ENCODE peak calls at places on chromosomes 2 and 18, in seven cellular contexts. One of them, this sample, is unnamed.

GRCh38 chr18:35042389-35043066 is 1.3 kb downstream of the MAPRE2 start:
- DNase-seq in H9: no peak
- DNase-seq in IMR-90: no peak
- DNase-seq in mesendoderm: no peak
- DNase-seq in trophoblast cell: no peak
- DNase-seq in H1: no peak
- DNase-seq in mesenchymal stem cell: peak; percentile 29
- DNase-seq in this sample: no peak

GRCh38 chr2:231877533-231878456 is 48.4 kb downstream of the NPPC start:
- DNase-seq in H9: no peak
- DNase-seq in IMR-90: peak; percentile 28
- DNase-seq in mesendoderm: no peak
- DNase-seq in trophoblast cell: no peak
- DNase-seq in H1: no peak
- DNase-seq in mesenchymal stem cell: no peak
- DNase-seq in this sample: no peak

GRCh38 chr2:160666019-160666676 is 172.5 kb upstream of the RBMS1 start:
- DNase-seq in H9: no peak
- DNase-seq in IMR-90: peak; percentile 99
- DNase-seq in mesendoderm: no peak
- DNase-seq in trophoblast cell: no peak
- DNase-seq in H1: no peak
- DNase-seq in mesenchymal stem cell: peak; percentile 99
- DNase-seq in this sample: no peak

GRCh38 chr2:109242654-109243331 is 113.8 kb downstream of the SH3RF3 start:
- DNase-seq in H9: no peak
- DNase-seq in IMR-90: peak; percentile 94
- DNase-seq in mesendoderm: no peak
- DNase-seq in trophoblast cell: no peak
- DNase-seq in H1: no peak
- DNase-seq in mesenchymal stem cell: peak; percentile 71
- DNase-seq in this sample: no peak

GRCh38 chr2:210859314-210859713 is 302.9 kb downstream of the CPS1 start:
- DNase-seq in H9: no peak
- DNase-seq in IMR-90: no peak
- DNase-seq in mesendoderm: no peak
- DNase-seq in trophoblast cell: no peak
- DNase-seq in H1: no peak
- DNase-seq in mesenchymal stem cell: no peak
- DNase-seq in this sample: no peak

GRCh38 chr2:234286118-234286598 is 210.7 kb downstream of the ARL4C start:
- DNase-seq in H9: no peak
- DNase-seq in IMR-90: peak; percentile 71
- DNase-seq in mesendoderm: no peak
- DNase-seq in trophoblast cell: no peak
- DNase-seq in H1: no peak
- DNase-seq in mesenchymal stem cell: no peak
- DNase-seq in this sample: no peak

GRCh38 chr2:134231965-134232340 is 21.9 kb upstream of the MGAT5 start:
- DNase-seq in H9: no peak
- DNase-seq in IMR-90: peak; percentile 83
- DNase-seq in mesendoderm: no peak
- DNase-seq in trophoblast cell: peak; percentile 68
- DNase-seq in H1: no peak
- DNase-seq in mesenchymal stem cell: peak; percentile 74
- DNase-seq in this sample: no peak

GRCh38 chr2:235498556-235499305 is 4.9 kb downstream of the AGAP1 start:
- DNase-seq in H9: peak; percentile 58
- DNase-seq in IMR-90: no peak
- DNase-seq in mesendoderm: peak; percentile 59
- DNase-seq in trophoblast cell: peak; percentile 12
- DNase-seq in H1: no peak
- DNase-seq in mesenchymal stem cell: no peak
- DNase-seq in this sample: no peak

GRCh38 chr2:26429779-26430654 is 28.3 kb downstream of the DRC1 start:
- DNase-seq in H9: no peak
- DNase-seq in IMR-90: no peak
- DNase-seq in mesendoderm: peak; percentile 14
- DNase-seq in trophoblast cell: no peak
- DNase-seq in H1: no peak
- DNase-seq in mesenchymal stem cell: no peak
- DNase-seq in this sample: no peak

GRCh38 chr18:45361148-45361851 is 254.0 kb upstream of the SLC14A2 start:
- DNase-seq in H9: no peak
- DNase-seq in IMR-90: no peak
- DNase-seq in mesendoderm: no peak
- DNase-seq in trophoblast cell: no peak
- DNase-seq in H1: no peak
- DNase-seq in mesenchymal stem cell: no peak
- DNase-seq in this sample: no peak

GRCh38 chr2:34806891-34807290 is 1207.8 kb upstream of the FAM98A start:
- DNase-seq in H9: no peak
- DNase-seq in IMR-90: no peak
- DNase-seq in mesendoderm: no peak
- DNase-seq in trophoblast cell: no peak
- DNase-seq in H1: no peak
- DNase-seq in mesenchymal stem cell: no peak
- DNase-seq in this sample: no peak

GRCh38 chr18:23939896-23940295 is 74.7 kb upstream of the TTC39C start:
- DNase-seq in H9: no peak
- DNase-seq in IMR-90: no peak
- DNase-seq in mesendoderm: no peak
- DNase-seq in trophoblast cell: no peak
- DNase-seq in H1: no peak
- DNase-seq in mesenchymal stem cell: no peak
- DNase-seq in this sample: no peak

GRCh38 chr2:23375448-23375847 is 9.5 kb upstream of the KLHL29 start:
- DNase-seq in H9: no peak
- DNase-seq in IMR-90: peak; percentile 24
- DNase-seq in mesendoderm: peak; percentile 76
- DNase-seq in trophoblast cell: peak; percentile 73
- DNase-seq in H1: no peak
- DNase-seq in mesenchymal stem cell: no peak
- DNase-seq in this sample: no peak

GRCh38 chr18:48781990-48782368 is 168.8 kb downstream of the SMAD7 start:
- DNase-seq in H9: no peak
- DNase-seq in IMR-90: no peak
- DNase-seq in mesendoderm: no peak
- DNase-seq in trophoblast cell: no peak
- DNase-seq in H1: no peak
- DNase-seq in mesenchymal stem cell: no peak
- DNase-seq in this sample: no peak

GRCh38 chr2:17058772-17059402 is 393.3 kb upstream of the CYRIA start:
- DNase-seq in H9: peak; percentile 47
- DNase-seq in IMR-90: no peak
- DNase-seq in mesendoderm: peak; percentile 89
- DNase-seq in trophoblast cell: peak; percentile 6
- DNase-seq in H1: no peak
- DNase-seq in mesenchymal stem cell: no peak
- DNase-seq in this sample: peak; percentile 29

DNA sequence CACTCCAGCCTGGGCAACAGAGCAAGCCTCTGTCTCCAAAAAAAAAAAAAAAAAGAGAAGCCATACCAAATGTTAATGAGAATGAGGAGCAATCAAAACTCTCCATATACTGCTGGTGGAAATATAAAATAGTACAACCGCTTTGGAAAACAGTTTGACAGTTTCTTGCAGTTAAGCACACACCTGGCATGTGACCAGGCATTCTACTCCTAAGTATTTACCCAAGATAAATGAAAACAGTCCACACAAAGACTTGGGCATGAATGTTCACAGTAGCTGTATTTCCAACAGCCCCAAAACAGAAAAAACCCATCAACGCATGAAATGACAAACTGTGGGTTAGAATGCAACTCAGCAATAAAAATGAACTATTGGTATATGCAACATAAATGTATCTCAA is 76.0 kb upstream of the ST8SIA5 start:
- DNase-seq in H9: no peak
- DNase-seq in IMR-90: no peak
- DNase-seq in mesendoderm: no peak
- DNase-seq in trophoblast cell: no peak
- DNase-seq in H1: no peak
- DNase-seq in mesenchymal stem cell: no peak
- DNase-seq in this sample: no peak
- H3K18ac ChIP-seq in H9: no peak overlapping the region
- H3K18ac ChIP-seq in IMR-90: no peak overlapping the region
- H3K18ac ChIP-seq in mesendoderm: no peak overlapping the region
- H3K18ac ChIP-seq in trophoblast cell: no peak overlapping the region
- H3K18ac ChIP-seq in H1: no peak overlapping the region
- H3K18ac ChIP-seq in mesenchymal stem cell: no peak overlapping the region
- H3K18ac ChIP-seq in this sample: no peak overlapping the region

DNA sequence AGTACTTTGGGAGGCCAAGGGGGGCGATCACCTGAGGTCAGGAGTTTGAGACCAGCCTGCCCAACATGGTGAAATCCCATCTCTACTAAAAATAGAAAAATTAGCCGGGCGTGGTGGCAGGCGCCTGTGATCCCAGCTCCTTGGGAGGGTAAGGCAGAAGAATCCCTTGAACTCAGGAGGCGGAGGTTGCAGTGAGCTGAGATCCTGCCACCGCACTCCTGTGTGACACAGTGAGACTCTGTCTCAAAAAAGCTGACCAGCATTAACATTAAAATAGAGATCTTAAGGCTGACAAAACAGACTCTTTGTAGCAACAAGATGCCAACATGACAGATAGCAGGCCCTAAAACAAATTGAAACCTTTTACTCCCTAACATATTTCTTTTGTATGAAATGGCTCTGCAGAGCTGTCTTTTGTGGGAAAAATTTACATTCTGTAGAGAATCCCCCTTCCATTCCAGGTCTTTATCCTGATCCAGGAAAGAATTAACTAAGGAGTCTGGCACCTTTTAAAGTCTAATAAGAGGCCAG is 213.9 kb downstream of the RAB3GAP1 start:
- DNase-seq in H9: peak; percentile 29
- DNase-seq in IMR-90: no peak
- DNase-seq in mesendoderm: no peak
- DNase-seq in trophoblast cell: no peak
- DNase-seq in H1: no peak
- DNase-seq in mesenchymal stem cell: no peak
- DNase-seq in this sample: no peak
- H3K18ac ChIP-seq in H9: no peak overlapping the region
- H3K18ac ChIP-seq in IMR-90: no peak overlapping the region
- H3K18ac ChIP-seq in mesendoderm: no peak overlapping the region
- H3K18ac ChIP-seq in trophoblast cell: no peak overlapping the region
- H3K18ac ChIP-seq in H1: no peak overlapping the region
- H3K18ac ChIP-seq in mesenchymal stem cell: no peak overlapping the region
- H3K18ac ChIP-seq in this sample: no peak overlapping the region

DNA sequence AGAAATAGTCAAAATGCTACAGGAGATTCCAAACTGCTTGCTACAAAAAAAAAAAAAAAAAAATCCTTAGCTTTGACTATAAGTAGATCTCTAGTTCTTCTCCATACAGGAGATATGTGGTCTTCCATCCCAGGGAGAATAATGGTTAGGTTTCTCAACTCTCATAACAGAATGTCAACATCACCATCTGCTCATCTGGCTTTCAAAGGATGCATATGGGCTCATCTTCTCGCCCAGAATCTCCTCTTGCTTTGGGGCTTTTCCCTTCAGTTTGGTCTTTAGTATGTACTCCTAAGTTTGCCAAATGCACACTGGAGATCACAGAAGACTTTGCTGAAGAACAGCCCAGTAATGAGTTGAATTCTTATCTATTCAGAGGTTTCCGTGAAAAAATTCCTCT is 240.7 kb downstream of the NRXN1 start:
- DNase-seq in H9: no peak
- DNase-seq in IMR-90: no peak
- DNase-seq in mesendoderm: no peak
- DNase-seq in trophoblast cell: no peak
- DNase-seq in H1: no peak
- DNase-seq in mesenchymal stem cell: no peak
- DNase-seq in this sample: no peak
- H3K18ac ChIP-seq in H9: no peak overlapping the region
- H3K18ac ChIP-seq in IMR-90: no peak overlapping the region
- H3K18ac ChIP-seq in mesendoderm: no peak overlapping the region
- H3K18ac ChIP-seq in trophoblast cell: no peak overlapping the region
- H3K18ac ChIP-seq in H1: no peak overlapping the region
- H3K18ac ChIP-seq in mesenchymal stem cell: no peak overlapping the region
- H3K18ac ChIP-seq in this sample: no peak overlapping the region

GRCh38 chr2:12602661-12603060 is 114.1 kb upstream of the TRIB2 start:
- DNase-seq in H9: no peak
- DNase-seq in IMR-90: peak; percentile 32
- DNase-seq in mesendoderm: no peak
- DNase-seq in trophoblast cell: no peak
- DNase-seq in H1: no peak
- DNase-seq in mesenchymal stem cell: no peak
- DNase-seq in this sample: no peak
- H3K18ac ChIP-seq in H9: no peak overlapping the region
- H3K18ac ChIP-seq in IMR-90: no peak overlapping the region
- H3K18ac ChIP-seq in mesendoderm: no peak overlapping the region
- H3K18ac ChIP-seq in trophoblast cell: no peak overlapping the region
- H3K18ac ChIP-seq in H1: no peak overlapping the region
- H3K18ac ChIP-seq in mesenchymal stem cell: no peak overlapping the region
- H3K18ac ChIP-seq in this sample: no peak overlapping the region

GRCh38 chr18:9681217-9681616 is 26.9 kb upstream of the RAB31 start:
- DNase-seq in H9: no peak
- DNase-seq in IMR-90: no peak
- DNase-seq in mesendoderm: no peak
- DNase-seq in trophoblast cell: no peak
- DNase-seq in H1: no peak
- DNase-seq in mesenchymal stem cell: no peak
- DNase-seq in this sample: no peak

GRCh38 chr18:9673296-9674251 is 34.5 kb upstream of the RAB31 start:
- DNase-seq in H9: peak; percentile 57
- DNase-seq in IMR-90: peak; percentile 58
- DNase-seq in mesendoderm: peak; percentile 87
- DNase-seq in trophoblast cell: peak; percentile 87
- DNase-seq in H1: no peak
- DNase-seq in mesenchymal stem cell: peak; percentile 70
- DNase-seq in this sample: no peak

GRCh38 chr18:9683418-9684396 is 24.4 kb upstream of the RAB31 start:
- DNase-seq in H9: no peak
- DNase-seq in IMR-90: peak; percentile 70
- DNase-seq in mesendoderm: peak; percentile 87
- DNase-seq in trophoblast cell: peak; percentile 59
- DNase-seq in H1: no peak
- DNase-seq in mesenchymal stem cell: peak; percentile 79
- DNase-seq in this sample: no peak

GRCh38 chr18:9682572-9682971 is 25.5 kb upstream of the RAB31 start:
- DNase-seq in H9: no peak
- DNase-seq in IMR-90: no peak
- DNase-seq in mesendoderm: no peak
- DNase-seq in trophoblast cell: no peak
- DNase-seq in H1: no peak
- DNase-seq in mesenchymal stem cell: no peak
- DNase-seq in this sample: no peak

GRCh38 chr18:9679125-9679524 is 29.0 kb upstream of the RAB31 start:
- DNase-seq in H9: no peak
- DNase-seq in IMR-90: no peak
- DNase-seq in mesendoderm: no peak
- DNase-seq in trophoblast cell: no peak
- DNase-seq in H1: no peak
- DNase-seq in mesenchymal stem cell: no peak
- DNase-seq in this sample: no peak
- H3K18ac ChIP-seq in H9: no peak overlapping the region
- H3K18ac ChIP-seq in IMR-90: no peak overlapping the region
- H3K18ac ChIP-seq in mesendoderm: no peak overlapping the region
- H3K18ac ChIP-seq in trophoblast cell: no peak overlapping the region
- H3K18ac ChIP-seq in H1: no peak overlapping the region
- H3K18ac ChIP-seq in mesenchymal stem cell: no peak overlapping the region
- H3K18ac ChIP-seq in this sample: no peak overlapping the region

This sample was measured in neuronal stem cell.